ENCODE peak calls at places on chromosomes 16 and 17, in four cellular contexts. L is RWPE1, F is nephron progenitor cell, D is dorsolateral prefrontal cortex. Z is an unnamed sample.

GRCh38 chr16:67805718-67806427 is 487 bp downstream of the RANBP10 start:
- DNase-seq in L (peak), F (no peak), D (no peak), Z (no peak)

GRCh38 chr17:82112866-82113390 is 14.9 kb upstream of the FASN start:
- DNase-seq in L (no peak), F (no peak), D (no peak), Z (no peak)

GRCh38 chr16:28131210-28131609 is 67.7 kb upstream of the GSG1L start:
- DNase-seq in L (no peak), F (no peak), D (no peak), Z (no peak)

GRCh38 chr17:54745862-54746261 is 154.8 kb upstream of the TOM1L1 start:
- DNase-seq in L (no peak), F (no peak), D (no peak), Z (no peak)

GRCh38 chr17:50946891-50947843 is 81.0 kb upstream of the TOB1 start:
- DNase-seq in L (no peak), F (no peak), D (no peak), Z (no peak)

GRCh38 chr17:80504671-80505413 is 28.4 kb upstream of the NPTX1 start:
- DNase-seq in L (no peak), F (no peak), D (no peak), Z (no peak)

GRCh38 chr17:76107507-76107906 is 3.9 kb upstream of the EXOC7 start:
- DNase-seq in L (no peak), F (no peak), D (no peak), Z (peak)

GRCh38 chr17:13106171-13106570 is 88.3 kb upstream of the ELAC2 start:
- DNase-seq in L (no peak), F (peak), D (no peak), Z (no peak)

GRCh38 chr17:29399634-29400033 is 9.5 kb downstream of the TAOK1 start:
- DNase-seq in L (no peak), F (no peak), D (no peak), Z (no peak)

GRCh38 chr17:78357177-78357586 is 2.7 kb downstream of the SOCS3 start:
- DNase-seq in L (no peak), F (peak), D (no peak), Z (peak)

GRCh38 chr17:64005734-64006167 is 7.6 kb downstream of the PRR29 start:
- DNase-seq in L (no peak), F (no peak), D (no peak), Z (no peak)

GRCh38 chr16:2250652-2251280 is 621 bp downstream of the ECI1 start:
- DNase-seq in L (no peak), F (peak), D (no peak), Z (peak)

GRCh38 chr17:66570353-66571195 is 264.3 kb upstream of the CACNG5 start:
- DNase-seq in L (no peak), F (no peak), D (no peak), Z (peak)

GRCh38 chr16:751152-752007 is 9.2 kb upstream of the MSLN start:
- DNase-seq in L (no peak), F (no peak), D (peak), Z (no peak)

GRCh38 chr17:30219315-30219714 is 16.2 kb downstream of the SLC6A4 start:
- DNase-seq in L (no peak), F (no peak), D (no peak), Z (no peak)

GRCh38 chr16:74462361-74462760 is 41.1 kb upstream of the CLEC18B start:
- DNase-seq in L (peak), F (no peak), D (no peak), Z (peak)

GRCh38 chr17:72496461-72496860 is 375.6 kb downstream of the SOX9 start:
- DNase-seq in L (no peak), F (no peak), D (no peak), Z (no peak)

GRCh38 chr17:55318715-55319487 is 54.1 kb downstream of the HLF start:
- DNase-seq in L (no peak), F (no peak), D (no peak), Z (no peak)

GRCh38 chr17:28622186-28622585 is 8.2 kb upstream of the RSKR start:
- DNase-seq in L (no peak), F (no peak), D (no peak), Z (no peak)

GRCh38 chr16:89176717-89177116 is 5.2 kb downstream of the CDH15 start:
- DNase-seq in L (no peak), F (no peak), D (no peak), Z (no peak)

GRCh38 chr16:81483064-81483969 is 38.7 kb downstream of the CMIP start:
- DNase-seq in L (no peak), F (no peak), D (no peak), Z (no peak)

GRCh38 chr16:49857423-49858181 is 1.7 kb upstream of the ZNF423 start:
- DNase-seq in L (peak), F (peak), D (no peak), Z (peak)

GRCh38 chr17:72173475-72174116 is 52.8 kb downstream of the SOX9 start:
- DNase-seq in L (no peak), F (peak), D (no peak), Z (no peak)

GRCh38 chr16:86375370-86375769 is 135.0 kb upstream of the FOXF1 start:
- DNase-seq in L (peak), F (no peak), D (no peak), Z (peak)

GRCh38 chr16:85333744-85334640 is 221.7 kb upstream of the CIBAR2 start:
- DNase-seq in L (no peak), F (no peak), D (no peak), Z (no peak)
- TF ChIP-seq CTCF in L (no peak), F (no peak), D (no peak), Z (no peak)

GRCh38 chr16:22141746-22142145 is 20.6 kb upstream of the SDR42E2 start:
- DNase-seq in L (peak), F (no peak), D (no peak), Z (peak)
- TF ChIP-seq CTCF in L (no peak), F (peak), D (no peak), Z (peak)

DNA sequence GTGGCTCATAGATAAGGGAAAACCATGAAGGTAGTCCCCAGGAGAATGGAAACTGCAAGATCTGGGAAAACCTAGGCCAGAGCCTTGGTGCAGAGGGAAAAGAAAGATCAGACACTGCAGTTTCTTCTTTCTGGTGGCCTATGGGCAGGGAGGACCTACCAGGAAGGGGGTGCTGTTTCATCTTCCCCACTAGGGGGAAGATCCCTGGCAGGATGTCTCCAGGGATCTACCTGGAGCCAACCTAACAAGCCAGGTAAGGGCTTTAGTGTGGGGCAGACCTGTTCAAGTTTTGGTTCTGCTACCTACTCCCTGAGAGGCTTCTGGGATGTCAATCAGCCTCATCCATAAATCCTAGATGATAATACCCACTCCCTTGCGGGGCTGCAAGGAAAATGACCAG is 21.4 kb downstream of the TOM1L2 start:
- DNase-seq in L (no peak), F (no peak), D (no peak), Z (no peak)
- TF ChIP-seq CTCF in L (no peak), F (peak), D (no peak), Z (peak)

DNA sequence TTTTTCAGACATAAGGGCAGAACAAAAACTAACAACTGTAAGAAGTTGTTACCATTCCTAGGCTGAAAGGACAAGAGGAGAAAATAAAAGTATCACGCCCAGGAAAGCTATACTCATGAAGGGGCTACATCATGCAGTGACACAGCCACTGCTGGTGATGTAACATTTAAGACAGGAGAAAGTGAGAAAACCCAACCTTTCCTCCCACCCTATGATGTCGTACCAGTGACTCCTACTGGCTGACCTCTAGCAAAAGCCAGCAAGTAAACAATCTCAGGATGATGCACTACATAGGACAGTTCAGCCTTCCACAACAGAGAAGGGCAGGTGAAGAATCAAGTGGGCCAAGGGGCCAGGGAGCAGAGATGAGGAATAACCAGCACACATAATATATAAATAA is 14.0 kb upstream of the OR1E2 start:
- DNase-seq in L (peak), F (no peak), D (no peak), Z (peak)
- TF ChIP-seq CTCF in L (no peak), F (no peak), D (no peak), Z (no peak)

DNA sequence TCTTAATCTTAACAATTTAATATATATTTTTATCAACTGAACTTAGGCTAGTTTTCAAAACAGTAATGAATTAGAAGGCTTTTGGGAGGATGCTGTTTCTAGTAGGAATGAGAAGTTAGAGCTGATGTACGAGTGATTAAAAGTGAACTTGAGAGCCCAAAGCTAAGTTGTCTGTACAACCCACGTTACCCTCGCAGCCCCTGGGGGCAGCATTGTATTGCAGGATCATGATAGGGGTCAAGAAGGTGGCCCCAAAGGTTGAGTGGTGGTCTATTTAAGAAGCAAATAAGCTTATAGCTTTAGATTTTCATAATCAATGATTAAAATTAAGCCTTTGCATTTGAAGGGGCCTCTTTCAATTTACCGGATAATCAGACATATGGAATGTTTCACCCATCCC is 33.7 kb upstream of the ALDH3A2 start:
- DNase-seq in L (no peak), F (no peak), D (no peak), Z (no peak)
- TF ChIP-seq CTCF in L (no peak), F (no peak), D (no peak), Z (no peak)

GRCh38 chr16:14606102-14606501 is 24.0 kb downstream of the PARN start:
- DNase-seq in L (no peak), F (peak), D (no peak), Z (no peak)

GRCh38 chr16:14602443-14602963 is 27.6 kb downstream of the PARN start:
- DNase-seq in L (no peak), F (no peak), D (no peak), Z (no peak)

DNA sequence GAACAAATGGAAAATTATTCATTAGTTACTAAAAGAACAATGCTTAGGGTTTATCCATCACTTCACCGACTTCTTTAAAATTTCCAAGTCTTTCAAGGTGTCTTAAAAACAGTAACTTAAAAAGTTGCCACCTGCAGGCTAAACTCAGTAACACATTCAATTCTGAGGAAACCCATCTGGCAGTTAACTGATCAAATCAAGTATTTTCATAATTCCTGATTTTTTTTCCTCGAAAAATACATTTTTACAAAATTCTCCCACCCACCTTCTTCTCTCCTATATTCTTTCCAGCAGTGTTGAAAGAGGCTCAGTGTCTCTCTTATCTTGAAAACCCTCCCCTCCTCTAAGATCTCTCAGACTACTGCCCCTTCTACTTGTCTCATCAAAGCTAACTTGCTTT is 29.9 kb downstream of the PARN start:
- DNase-seq in L (peak), F (no peak), D (no peak), Z (peak)
- TF ChIP-seq CTCF in L (peak), F (peak), D (peak), Z (peak)